ENCODE peak calls at places on chromosome 13, in four cellular contexts. One of them, this sample, is unnamed.

GRCh38 chr13:113860051-113860471 is 3.8 kb downstream of the GAS6 start:
- DNase-seq in lung: no peak
- DNase-seq in nephron progenitor cell: no peak
- DNase-seq in progenitor cell of endocrine pancreas: no peak
- DNase-seq in this sample: no peak

GRCh38 chr13:57527114-57527770 is 104.3 kb upstream of the PCDH17 start:
- DNase-seq in nephron progenitor cell: no peak
- DNase-seq in lung: no peak
- DNase-seq in progenitor cell of endocrine pancreas: no peak
- DNase-seq in this sample: no peak

GRCh38 chr13:53012707-53013106 is 15.9 kb upstream of the OLFM4 start:
- DNase-seq in lung: no peak
- DNase-seq in progenitor cell of endocrine pancreas: no peak
- DNase-seq in nephron progenitor cell: no peak
- DNase-seq in this sample: no peak

GRCh38 chr13:100887729-100888151 is 213.1 kb upstream of the TMTC4 start:
- DNase-seq in progenitor cell of endocrine pancreas: no peak
- DNase-seq in lung: no peak
- DNase-seq in nephron progenitor cell: no peak
- DNase-seq in this sample: no peak

GRCh38 chr13:108322206-108322824 is 52.8 kb downstream of the TNFSF13B start:
- DNase-seq in progenitor cell of endocrine pancreas: no peak
- DNase-seq in nephron progenitor cell: no peak
- DNase-seq in lung: no peak
- DNase-seq in this sample: no peak

GRCh38 chr13:51999525-51999924 is 11.7 kb downstream of the ATP7B start:
- DNase-seq in lung: peak; percentile 51
- DNase-seq in progenitor cell of endocrine pancreas: no peak
- DNase-seq in nephron progenitor cell: peak; percentile 20
- DNase-seq in this sample: no peak

GRCh38 chr13:75173457-75174356 is 308.3 kb downstream of the TBC1D4 start:
- DNase-seq in nephron progenitor cell: peak; percentile 16
- DNase-seq in lung: no peak
- DNase-seq in progenitor cell of endocrine pancreas: no peak
- DNase-seq in this sample: no peak

GRCh38 chr13:21218351-21219043 is 42.0 kb downstream of the MRPL57 start:
- DNase-seq in nephron progenitor cell: no peak
- DNase-seq in progenitor cell of endocrine pancreas: no peak
- DNase-seq in lung: no peak
- DNase-seq in this sample: no peak

GRCh38 chr13:92315265-92315664 is 911.3 kb upstream of the GPC6 start:
- DNase-seq in lung: no peak
- DNase-seq in nephron progenitor cell: no peak
- DNase-seq in progenitor cell of endocrine pancreas: no peak
- DNase-seq in this sample: no peak

GRCh38 chr13:20408181-20408580 is 117.5 kb downstream of the CRYL1 start:
- DNase-seq in nephron progenitor cell: no peak
- DNase-seq in lung: no peak
- DNase-seq in progenitor cell of endocrine pancreas: no peak
- DNase-seq in this sample: no peak

GRCh38 chr13:73107970-73108369 is 49.2 kb downstream of the KLF5 start:
- DNase-seq in lung: no peak
- DNase-seq in progenitor cell of endocrine pancreas: no peak
- DNase-seq in nephron progenitor cell: no peak
- DNase-seq in this sample: no peak

GRCh38 chr13:44364019-44364418 is 9.6 kb upstream of the SERP2 start:
- DNase-seq in nephron progenitor cell: no peak
- DNase-seq in lung: no peak
- DNase-seq in progenitor cell of endocrine pancreas: no peak
- DNase-seq in this sample: no peak

GRCh38 chr13:58858870-58859371 is 1227.4 kb downstream of the PCDH17 start:
- DNase-seq in progenitor cell of endocrine pancreas: no peak
- DNase-seq in nephron progenitor cell: no peak
- DNase-seq in lung: no peak
- DNase-seq in this sample: no peak

GRCh38 chr13:80939581-80939980 is 598.7 kb upstream of the SPRY2 start:
- DNase-seq in progenitor cell of endocrine pancreas: no peak
- DNase-seq in nephron progenitor cell: no peak
- DNase-seq in lung: no peak
- DNase-seq in this sample: no peak

GRCh38 chr13:111915104-111915551 is 151.8 kb upstream of the SOX1 start:
- DNase-seq in lung: no peak
- DNase-seq in progenitor cell of endocrine pancreas: no peak
- DNase-seq in nephron progenitor cell: no peak
- DNase-seq in this sample: no peak

GRCh38 chr13:43058318-43058674 is 34.9 kb downstream of the DNAJC15 start:
- DNase-seq in progenitor cell of endocrine pancreas: no peak
- DNase-seq in lung: no peak
- DNase-seq in nephron progenitor cell: no peak
- DNase-seq in this sample: no peak

GRCh38 chr13:79401259-79402071 is 4.6 kb downstream of the RBM26 start:
- DNase-seq in nephron progenitor cell: no peak
- DNase-seq in lung: no peak
- DNase-seq in progenitor cell of endocrine pancreas: no peak
- DNase-seq in this sample: no peak

GRCh38 chr13:51262501-51263211 is 40.5 kb downstream of the FAM124A start:
- DNase-seq in nephron progenitor cell: peak; percentile 17
- DNase-seq in lung: no peak
- DNase-seq in progenitor cell of endocrine pancreas: no peak
- DNase-seq in this sample: no peak

GRCh38 chr13:113903361-113903760 is 39.5 kb upstream of the GAS6 start:
- DNase-seq in progenitor cell of endocrine pancreas: no peak
- DNase-seq in lung: peak; percentile 22
- DNase-seq in nephron progenitor cell: no peak
- DNase-seq in this sample: no peak

GRCh38 chr13:70080030-70080429 is 27.6 kb upstream of the ATXN8OS start:
- DNase-seq in lung: no peak
- DNase-seq in nephron progenitor cell: no peak
- DNase-seq in progenitor cell of endocrine pancreas: no peak
- DNase-seq in this sample: no peak

GRCh38 chr13:41145136-41145908 is 12.7 kb upstream of the KBTBD6 start:
- DNase-seq in nephron progenitor cell: no peak
- DNase-seq in progenitor cell of endocrine pancreas: no peak
- DNase-seq in lung: no peak
- DNase-seq in this sample: no peak

GRCh38 chr13:27355894-27356293 is 68.5 kb upstream of the GTF3A start:
- DNase-seq in lung: no peak
- DNase-seq in progenitor cell of endocrine pancreas: no peak
- DNase-seq in nephron progenitor cell: peak; percentile 26
- DNase-seq in this sample: no peak

GRCh38 chr13:107681611-107682010 is 533.7 kb downstream of the LIG4 start:
- DNase-seq in nephron progenitor cell: no peak
- DNase-seq in progenitor cell of endocrine pancreas: no peak
- DNase-seq in lung: no peak
- DNase-seq in this sample: no peak

GRCh38 chr13:27038323-27038722 is 133.3 kb downstream of the USP12 start:
- DNase-seq in progenitor cell of endocrine pancreas: no peak
- DNase-seq in lung: no peak
- DNase-seq in nephron progenitor cell: no peak
- DNase-seq in this sample: no peak

GRCh38 chr13:21256351-21256761 is 79.9 kb downstream of the MRPL57 start:
- DNase-seq in lung: no peak
- DNase-seq in progenitor cell of endocrine pancreas: no peak
- DNase-seq in nephron progenitor cell: no peak
- DNase-seq in this sample: no peak

GRCh38 chr13:101575591-101575990 is 123.1 kb downstream of the ITGBL1 start:
- DNase-seq in lung: no peak
- DNase-seq in progenitor cell of endocrine pancreas: no peak
- DNase-seq in nephron progenitor cell: no peak
- DNase-seq in this sample: no peak

GRCh38 chr13:31870511-31870910 is 131.2 kb downstream of the RXFP2 start:
- DNase-seq in progenitor cell of endocrine pancreas: no peak
- DNase-seq in nephron progenitor cell: no peak
- DNase-seq in lung: no peak
- DNase-seq in this sample: no peak

GRCh38 chr13:64471916-64472315 is 2758.2 kb downstream of the PCDH9 start:
- DNase-seq in lung: no peak
- DNase-seq in progenitor cell of endocrine pancreas: no peak
- DNase-seq in nephron progenitor cell: no peak
- DNase-seq in this sample: no peak

GRCh38 chr13:30255696-30256095 is 51.7 kb downstream of the KATNAL1 start:
- DNase-seq in progenitor cell of endocrine pancreas: no peak
- DNase-seq in nephron progenitor cell: no peak
- DNase-seq in lung: no peak
- DNase-seq in this sample: no peak
- TF ChIP-seq CTCF in progenitor cell of endocrine pancreas: no peak
- TF ChIP-seq CTCF in nephron progenitor cell: no peak
- TF ChIP-seq CTCF in lung: no peak
- TF ChIP-seq CTCF in this sample: no peak

GRCh38 chr13:104483631-104484030 is 1417.4 kb upstream of the SLC10A2 start:
- DNase-seq in nephron progenitor cell: no peak
- DNase-seq in lung: no peak
- DNase-seq in progenitor cell of endocrine pancreas: no peak
- DNase-seq in this sample: no peak
- TF ChIP-seq CTCF in nephron progenitor cell: no peak
- TF ChIP-seq CTCF in lung: no peak
- TF ChIP-seq CTCF in progenitor cell of endocrine pancreas: no peak
- TF ChIP-seq CTCF in this sample: no peak

DNA sequence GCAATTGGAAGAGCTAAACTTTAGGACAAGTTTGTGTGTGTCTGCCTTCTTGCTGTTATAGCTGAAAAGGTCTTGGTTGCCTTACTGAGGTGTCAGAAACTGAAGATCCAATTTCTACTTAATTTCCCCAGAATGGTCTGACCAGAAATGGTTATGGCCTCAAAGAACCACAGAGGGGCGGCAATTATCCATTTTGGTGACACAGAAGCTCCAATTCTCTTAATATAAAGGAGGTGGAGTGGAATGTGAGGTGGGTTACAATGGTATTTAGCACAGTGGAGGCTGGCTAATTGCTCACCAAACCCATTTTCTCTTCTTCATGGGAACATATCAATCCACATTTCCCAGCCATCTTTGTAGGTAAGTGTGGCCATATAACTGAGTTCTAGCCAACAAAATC is 1157.2 kb downstream of the OLFM4 start:
- DNase-seq in lung: no peak
- DNase-seq in progenitor cell of endocrine pancreas: no peak
- DNase-seq in nephron progenitor cell: peak; percentile 26
- DNase-seq in this sample: peak; percentile 31
- TF ChIP-seq CTCF in lung: no peak
- TF ChIP-seq CTCF in progenitor cell of endocrine pancreas: peak; percentile 53
- TF ChIP-seq CTCF in nephron progenitor cell: peak; percentile 49
- TF ChIP-seq CTCF in this sample: no peak

GRCh38 chr13:99265823-99266426 is 7.7 kb upstream of the GPR18 start:
- DNase-seq in lung: no peak
- DNase-seq in nephron progenitor cell: no peak
- DNase-seq in progenitor cell of endocrine pancreas: no peak
- DNase-seq in this sample: no peak
- TF ChIP-seq CTCF in lung: peak; percentile 57
- TF ChIP-seq CTCF in nephron progenitor cell: peak; percentile 49
- TF ChIP-seq CTCF in progenitor cell of endocrine pancreas: peak; percentile 70
- TF ChIP-seq CTCF in this sample: no peak

This sample was measured in endothelial cell.